ENCODE peak calls at places on chromosomes 11 and 22, in four cellular contexts. L is HepG2, B is H1, C is GM12878. D is an unnamed sample.
A peak's percentile ranks its signal among the peaks of the same experiment; 100 is the strongest.

GRCh38 chr11:124644426-124645280 is 22.0 kb downstream of the TBRG1 start:
- DNase-seq in C (no peak), L (peak; percentile 64), B (peak; percentile 68), D (peak; percentile 52)

GRCh38 chr22:46084943-46085830 is 65.1 kb upstream of the PPARA start:
- DNase-seq in C (no peak), B (no peak), L (no peak), D (no peak)

GRCh38 chr11:32706985-32707736 is 87.3 kb downstream of the CCDC73 start:
- DNase-seq in B (no peak), C (peak; percentile 5), L (peak; percentile 37), D (no peak)

GRCh38 chr11:112478806-112479205 is 218.1 kb upstream of the PLET1 start:
- DNase-seq in C (no peak), L (no peak), B (no peak), D (no peak)

GRCh38 chr22:23562186-23562585 is 17.9 kb downstream of the IGLL1 start:
- DNase-seq in L (no peak), C (no peak), B (no peak), D (no peak)

GRCh38 chr11:59891781-59892181 is 13.2 kb downstream of the OOSP3 start:
- DNase-seq in B (peak; percentile 74), C (no peak), L (no peak), D (peak; percentile 42)

GRCh38 chr11:131746201-131746600 is 375.8 kb downstream of the NTM start:
- DNase-seq in L (no peak), B (no peak), C (no peak), D (no peak)

GRCh38 chr11:3104051-3104714 is 47.0 kb upstream of the CARS1 start:
- DNase-seq in L (no peak), C (no peak), B (no peak), D (no peak)

GRCh38 chr22:48031589-48031988 is 1269.1 kb downstream of the TBC1D22A start:
- DNase-seq in C (no peak), L (no peak), B (no peak), D (no peak)

GRCh38 chr11:74710291-74710938 is 20.8 kb downstream of the CHRDL2 start:
- DNase-seq in B (no peak), C (no peak), L (no peak), D (no peak)

GRCh38 chr22:32911526-32911925 is 110.0 kb downstream of the TIMP3 start:
- DNase-seq in B (no peak), C (no peak), L (no peak), D (no peak)

GRCh38 chr11:85595285-85595884 is 31.8 kb downstream of the DLG2 start:
- DNase-seq in L (peak; percentile 38), B (no peak), C (peak; percentile 3), D (no peak)

GRCh38 chr11:118938491-118939411 is 13.0 kb upstream of the BCL9L start:
- DNase-seq in C (no peak), L (peak; percentile 72), B (no peak), D (no peak)

GRCh38 chr22:33873186-33873585 is 47.1 kb downstream of the LARGE1 start:
- DNase-seq in L (no peak), C (no peak), B (no peak), D (no peak)

GRCh38 chr22:45309422-45310227 is at the start of gene FAM118A:
- DNase-seq in C (peak; percentile 81), L (peak; percentile 87), B (peak; percentile 100), D (peak; percentile 77)

GRCh38 chr22:47621253-47621652 is 858.8 kb downstream of the TBC1D22A start:
- DNase-seq in C (no peak), L (no peak), B (no peak), D (no peak)

GRCh38 chr11:74936087-74936486 is 12.8 kb downstream of the XRRA1 start:
- DNase-seq in C (no peak), L (no peak), B (no peak), D (no peak)

GRCh38 chr11:45151362-45151982 is 5.0 kb downstream of the PRDM11 start:
- DNase-seq in L (no peak), C (no peak), B (peak; percentile 39), D (no peak)

GRCh38 chr22:46501701-46502100 is 35.7 kb downstream of the CELSR1 start:
- DNase-seq in C (no peak), L (no peak), B (no peak), D (no peak)

GRCh38 chr22:40603088-40603605 is 33.4 kb downstream of the MRTFA start:
- DNase-seq in B (no peak), L (no peak), C (no peak), D (no peak)

GRCh38 chr11:129189646-129190045 is 2.5 kb downstream of the ARHGAP32 start:
- DNase-seq in B (no peak), L (no peak), C (no peak), D (no peak)

GRCh38 chr11:126722956-126723664 is 277.5 kb downstream of the KIRREL3 start:
- DNase-seq in B (no peak), L (no peak), C (no peak), D (no peak)

GRCh38 chr11:119599864-119600593 is 129.0 kb downstream of the NECTIN1 start:
- DNase-seq in B (no peak), L (no peak), C (no peak), D (no peak)

GRCh38 chr11:119188067-119188466 is 2.8 kb downstream of the NHERF4 start:
- DNase-seq in B (no peak), C (no peak), L (no peak), D (no peak)

GRCh38 chr11:3122775-3123201 is 42.3 kb downstream of the OSBPL5 start:
- DNase-seq in L (no peak), C (no peak), B (no peak), D (no peak)

GRCh38 chr11:64419257-64419790 is 60.4 kb downstream of the RPS6KA4 start:
- DNase-seq in L (no peak), B (no peak), C (no peak), D (no peak)

GRCh38 chr11:85787809-85788805 is 22.8 kb downstream of the SYTL2 start:
- DNase-seq in C (no peak), L (peak; percentile 21), B (no peak), D (no peak)

GRCh38 chr11:73198677-73199076 is 19.4 kb upstream of the P2RY2 start:
- DNase-seq in L (peak; percentile 62), B (no peak), C (no peak), D (peak; percentile 79)

GRCh38 chr22:32754413-32755041 is 47.0 kb upstream of the TIMP3 start:
- DNase-seq in L (peak; percentile 83), B (no peak), C (no peak), D (no peak)

GRCh38 chr11:122847437-122847836 is 9.1 kb downstream of the CRTAM start:
- DNase-seq in B (no peak), L (no peak), C (no peak), D (no peak)

GRCh38 chr11:67268036-67268683 is 1.9 kb downstream of the GRK2 start:
- DNase-seq in C (peak; percentile 78), B (no peak), L (no peak), D (no peak)

GRCh38 chr11:119744577-119744976 is 15.6 kb upstream of the NECTIN1 start:
- DNase-seq in L (no peak), B (no peak), C (no peak), D (no peak)

GRCh38 chr11:32154275-32154674 is 63.4 kb downstream of the RCN1 start:
- DNase-seq in B (no peak), L (no peak), C (peak; percentile 62), D (no peak)

GRCh38 chr11:62689421-62690183 is at the start of gene LRRN4CL:
- DNase-seq in L (no peak), C (no peak), B (no peak), D (no peak)

GRCh38 chr11:73637012-73637411 is 9.4 kb upstream of the PLEKHB1 start:
- DNase-seq in C (no peak), B (no peak), L (no peak), D (no peak)

GRCh38 chr11:92329137-92329536 is 104.5 kb downstream of the FAT3 start:
- DNase-seq in B (no peak), L (no peak), C (no peak), D (no peak)

GRCh38 chr11:3190600-3190999 is 25.5 kb upstream of the OSBPL5 start:
- DNase-seq in C (no peak), B (peak; percentile 39), L (no peak), D (no peak)

GRCh38 chr11:79062814-79063762 is 377.7 kb downstream of the TENM4 start:
- DNase-seq in C (no peak), L (peak; percentile 18), B (peak; percentile 64), D (peak; percentile 38)

GRCh38 chr22:44032126-44032730 is 8.1 kb downstream of the PARVB start:
- DNase-seq in B (no peak), L (no peak), C (no peak), D (no peak)

GRCh38 chr11:121671276-121672168 is 218.8 kb upstream of the SORL1-AS1 start:
- DNase-seq in L (no peak), B (peak; percentile 16), C (no peak), D (no peak)

GRCh38 chr11:87753143-87753542 is 422.1 kb downstream of the RAB38 start:
- DNase-seq in B (no peak), L (no peak), C (no peak), D (no peak)
- TF ChIP-seq ZNF274 in B (no peak), L (no peak), C (no peak), D (no peak)

GRCh38 chr11:47773882-47774281 is 6.7 kb upstream of the FNBP4 start:
- DNase-seq in L (no peak), B (no peak), C (no peak), D (no peak)

GRCh38 chr11:47766363-47767227 is 546 bp downstream of the FNBP4 start:
- DNase-seq in L (peak; percentile 28), C (no peak), B (no peak), D (no peak)

GRCh38 chr11:47765086-47765485 is 2.1 kb downstream of the FNBP4 start:
- DNase-seq in B (no peak), L (no peak), C (no peak), D (no peak)

DNA sequence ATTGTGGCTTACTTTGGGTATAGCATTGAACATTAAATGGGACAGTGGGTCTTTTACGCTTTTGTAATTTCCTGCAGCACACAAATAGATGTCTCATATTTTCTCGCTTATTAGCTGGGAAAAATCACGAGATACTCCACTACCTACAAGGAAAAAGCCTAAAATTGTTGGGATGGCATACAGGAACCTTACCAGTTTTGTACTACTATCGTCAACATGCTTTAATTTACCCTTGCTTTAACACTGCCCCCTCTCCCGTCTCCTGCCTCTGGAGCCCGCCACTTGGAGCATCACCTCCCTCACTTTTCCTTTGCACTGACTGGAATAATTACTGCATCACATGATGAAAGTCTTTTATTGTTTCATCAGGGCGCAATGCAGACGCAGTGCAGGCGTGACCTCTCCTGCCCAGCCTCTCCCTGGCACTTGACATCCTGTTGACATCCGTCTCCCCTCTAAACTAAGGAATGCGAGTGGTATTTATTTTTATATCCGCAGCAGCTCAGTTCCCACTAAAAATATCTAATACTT is 1.0 kb upstream of the FNBP4 start:
- DNase-seq in C (no peak), L (no peak), B (no peak), D (no peak)
- H3K4me3 ChIP-seq in C (peak overlapping the region; percentile 75), L (peak overlapping the region; percentile 80), B (peak overlapping the region; percentile 69), D (peak overlapping the region; percentile 84)

GRCh38 chr11:76843916-76844315 is 16.8 kb upstream of the ACER3 start:
- DNase-seq in C (no peak), L (no peak), B (no peak), D (no peak)
- TF ChIP-seq SUZ12 in C (no peak), L (no peak), B (no peak), D (no peak)

GRCh38 chr11:57288771-57289579 is 35.8 kb downstream of the TNKS1BP1 start:
- DNase-seq in C (no peak), L (peak; percentile 41), B (no peak), D (no peak)
- TF ChIP-seq ZNF274 in C (no peak), L (no peak), B (no peak), D (no peak)